ENCODE peak calls at places on chromosomes 16 and 17, in nine cellular contexts. Q, R, M, G, F, T, N, B and I are unnamed samples.

GRCh38 chr17:75896360-75897075 is at the start of gene TRIM65:
- DNase-seq in Q (peak), R (peak), M (no peak), G (peak), F (peak), T (peak), N (peak), B (peak), I (peak)

GRCh38 chr17:40121191-40121885 is 433 bp upstream of the MSL1 start:
- DNase-seq in Q (no peak), R (no peak), M (no peak), G (no peak), F (no peak), T (no peak), N (peak), B (no peak), I (peak)

GRCh38 chr17:43217614-43218087 is 6.0 kb downstream of the TMEM106A start:
- DNase-seq in Q (no peak), R (no peak), M (no peak), G (no peak), F (no peak), T (no peak), N (peak), B (no peak), I (no peak)

GRCh38 chr16:30621765-30622164 is 11.6 kb upstream of the ZNF689 start:
- DNase-seq in Q (no peak), R (no peak), M (peak), G (no peak), F (no peak), T (no peak), N (no peak), B (peak), I (no peak)

GRCh38 chr16:30997000-30997886 is 12.2 kb downstream of the HSD3B7 start:
- DNase-seq in Q (peak), R (peak), M (peak), G (peak), F (no peak), T (peak), N (peak), B (peak), I (no peak)

GRCh38 chr17:8532021-8532420 is 96.3 kb downstream of the NDEL1 start:
- DNase-seq in Q (peak), R (no peak), M (peak), G (no peak), F (no peak), T (no peak), N (no peak), B (no peak), I (no peak)

GRCh38 chr16:89155184-89155679 is 16.3 kb upstream of the CDH15 start:
- DNase-seq in Q (no peak), R (no peak), M (no peak), G (no peak), F (no peak), T (no peak), N (no peak), B (peak), I (no peak)

GRCh38 chr17:57534863-57535651 is 210.0 kb downstream of the CCDC182 start:
- DNase-seq in Q (no peak), R (no peak), M (no peak), G (no peak), F (no peak), T (no peak), N (no peak), B (no peak), I (no peak)

GRCh38 chr16:12145918-12146317 is 169.4 kb downstream of the SNX29 start:
- DNase-seq in Q (no peak), R (no peak), M (no peak), G (no peak), F (no peak), T (no peak), N (no peak), B (no peak), I (no peak)

GRCh38 chr16:77738706-77739105 is 16.4 kb downstream of the NUDT7 start:
- DNase-seq in Q (no peak), R (no peak), M (no peak), G (no peak), F (no peak), T (no peak), N (no peak), B (no peak), I (no peak)

GRCh38 chr17:2171725-2172446 is 117.0 kb downstream of the HIC1 start:
- DNase-seq in Q (no peak), R (no peak), M (peak), G (no peak), F (no peak), T (no peak), N (no peak), B (peak), I (no peak)

GRCh38 chr16:3999890-4000325 is 116.3 kb downstream of the ADCY9 start:
- DNase-seq in Q (no peak), R (no peak), M (no peak), G (no peak), F (no peak), T (no peak), N (no peak), B (peak), I (no peak)

GRCh38 chr17:8846768-8847211 is 20.7 kb downstream of the PIK3R6 start:
- DNase-seq in Q (peak), R (no peak), M (peak), G (no peak), F (no peak), T (no peak), N (no peak), B (peak), I (no peak)

GRCh38 chr16:84751241-84751640 is 51.4 kb downstream of the USP10 start:
- DNase-seq in Q (no peak), R (no peak), M (no peak), G (no peak), F (no peak), T (no peak), N (no peak), B (no peak), I (no peak)

GRCh38 chr16:3023415-3023668 is 400 bp downstream of the HCFC1R1 start:
- DNase-seq in Q (no peak), R (no peak), M (peak), G (no peak), F (no peak), T (no peak), N (no peak), B (peak), I (no peak)

GRCh38 chr16:31385680-31386079 is 7.5 kb upstream of the ITGAD start:
- DNase-seq in Q (peak), R (no peak), M (no peak), G (no peak), F (no peak), T (no peak), N (no peak), B (no peak), I (no peak)

GRCh38 chr17:17079336-17079735 is 37.1 kb downstream of the MPRIP start:
- DNase-seq in Q (no peak), R (no peak), M (no peak), G (no peak), F (no peak), T (no peak), N (no peak), B (no peak), I (no peak)

GRCh38 chr17:77010667-77011066 is 130.1 kb upstream of the SEC14L1 start:
- DNase-seq in Q (no peak), R (no peak), M (no peak), G (no peak), F (no peak), T (no peak), N (no peak), B (no peak), I (no peak)

GRCh38 chr16:8678068-8678927 is 3.9 kb downstream of the ABAT start:
- DNase-seq in Q (peak), R (no peak), M (no peak), G (no peak), F (no peak), T (no peak), N (no peak), B (peak), I (no peak)

GRCh38 chr17:19641687-19642372 is 6.7 kb upstream of the ALDH3A2 start:
- DNase-seq in Q (no peak), R (no peak), M (no peak), G (no peak), F (no peak), T (no peak), N (no peak), B (no peak), I (no peak)

GRCh38 chr17:58329808-58330543 is 1.4 kb upstream of the TSPOAP1 start:
- DNase-seq in Q (no peak), R (no peak), M (no peak), G (no peak), F (no peak), T (no peak), N (peak), B (no peak), I (no peak)

GRCh38 chr17:8485491-8485890 is 49.8 kb downstream of the NDEL1 start:
- DNase-seq in Q (no peak), R (no peak), M (no peak), G (no peak), F (no peak), T (no peak), N (no peak), B (no peak), I (no peak)

GRCh38 chr17:1315409-1315808 is 35.9 kb downstream of the TRARG1 start:
- DNase-seq in Q (no peak), R (no peak), M (no peak), G (no peak), F (no peak), T (no peak), N (no peak), B (no peak), I (no peak)

GRCh38 chr16:49464877-49465504 is 91.4 kb downstream of the C16orf78 start:
- DNase-seq in Q (no peak), R (no peak), M (no peak), G (no peak), F (no peak), T (no peak), N (no peak), B (no peak), I (peak)

GRCh38 chr16:87661561-87661960 is 59.3 kb downstream of the JPH3 start:
- DNase-seq in Q (peak), R (peak), M (peak), G (no peak), F (no peak), T (no peak), N (peak), B (peak), I (no peak)

GRCh38 chr16:67936124-67936875 is at the start of gene PSMB10:
- DNase-seq in Q (peak), R (peak), M (no peak), G (peak), F (no peak), T (peak), N (no peak), B (peak), I (no peak)